ENCODE peak calls at places on chromosomes 11 and 22, in ten cellular contexts. One of them, this sample, is unnamed.

GRCh38 chr11:96213500-96213899 is 129.5 kb downstream of the MAML2 start:
- DNase-seq in A549: peak
- DNase-seq in heart right ventricle: peak
- DNase-seq in progenitor cell of endocrine pancreas: no peak
- DNase-seq in IMR-90: peak
- DNase-seq in neural progenitor cell: no peak
- DNase-seq in neural crest cell: no peak
- DNase-seq in omental fat pad: no peak
- DNase-seq in fibroblast of mammary gland: peak
- DNase-seq in WTC11: no peak
- DNase-seq in this sample: no peak

GRCh38 chr11:16899708-16900107 is 114.5 kb downstream of the PLEKHA7 start:
- DNase-seq in fibroblast of mammary gland: no peak
- DNase-seq in neural progenitor cell: no peak
- DNase-seq in A549: no peak
- DNase-seq in IMR-90: no peak
- DNase-seq in progenitor cell of endocrine pancreas: no peak
- DNase-seq in WTC11: no peak
- DNase-seq in omental fat pad: no peak
- DNase-seq in neural crest cell: no peak
- DNase-seq in heart right ventricle: no peak
- DNase-seq in this sample: no peak

GRCh38 chr11:16791494-16791961 is 53.1 kb downstream of the C11orf58 start:
- DNase-seq in omental fat pad: no peak
- DNase-seq in WTC11: no peak
- DNase-seq in heart right ventricle: peak
- DNase-seq in neural progenitor cell: no peak
- DNase-seq in fibroblast of mammary gland: peak
- DNase-seq in progenitor cell of endocrine pancreas: no peak
- DNase-seq in neural crest cell: no peak
- DNase-seq in IMR-90: peak
- DNase-seq in A549: peak
- DNase-seq in this sample: peak

GRCh38 chr11:31817621-31818493 is 6.7 kb upstream of the PAX6 start:
- DNase-seq in neural crest cell: peak
- DNase-seq in progenitor cell of endocrine pancreas: no peak
- DNase-seq in neural progenitor cell: peak
- DNase-seq in omental fat pad: no peak
- DNase-seq in IMR-90: no peak
- DNase-seq in fibroblast of mammary gland: no peak
- DNase-seq in WTC11: peak
- DNase-seq in A549: no peak
- DNase-seq in heart right ventricle: no peak
- DNase-seq in this sample: no peak

GRCh38 chr11:6864436-6864835 is 1.6 kb downstream of the OR10A2 start:
- DNase-seq in WTC11: no peak
- DNase-seq in neural crest cell: no peak
- DNase-seq in IMR-90: peak
- DNase-seq in A549: no peak
- DNase-seq in omental fat pad: no peak
- DNase-seq in heart right ventricle: no peak
- DNase-seq in neural progenitor cell: no peak
- DNase-seq in fibroblast of mammary gland: peak
- DNase-seq in progenitor cell of endocrine pancreas: no peak
- DNase-seq in this sample: no peak

GRCh38 chr11:117076941-117077659 is 21.1 kb downstream of the SIK3 start:
- DNase-seq in omental fat pad: no peak
- DNase-seq in A549: no peak
- DNase-seq in progenitor cell of endocrine pancreas: no peak
- DNase-seq in fibroblast of mammary gland: no peak
- DNase-seq in WTC11: no peak
- DNase-seq in heart right ventricle: no peak
- DNase-seq in neural progenitor cell: no peak
- DNase-seq in IMR-90: no peak
- DNase-seq in neural crest cell: no peak
- DNase-seq in this sample: no peak

GRCh38 chr11:104324276-104324675 is 160.3 kb upstream of the PDGFD start:
- DNase-seq in neural crest cell: no peak
- DNase-seq in A549: no peak
- DNase-seq in WTC11: no peak
- DNase-seq in IMR-90: no peak
- DNase-seq in neural progenitor cell: no peak
- DNase-seq in progenitor cell of endocrine pancreas: no peak
- DNase-seq in heart right ventricle: no peak
- DNase-seq in omental fat pad: no peak
- DNase-seq in fibroblast of mammary gland: no peak
- DNase-seq in this sample: no peak

GRCh38 chr11:69121621-69122336 is 34.0 kb upstream of the SMIM38 start:
- DNase-seq in omental fat pad: no peak
- DNase-seq in IMR-90: no peak
- DNase-seq in fibroblast of mammary gland: no peak
- DNase-seq in A549: no peak
- DNase-seq in heart right ventricle: no peak
- DNase-seq in progenitor cell of endocrine pancreas: no peak
- DNase-seq in neural progenitor cell: no peak
- DNase-seq in neural crest cell: no peak
- DNase-seq in WTC11: no peak
- DNase-seq in this sample: no peak

GRCh38 chr11:133679896-133680295 is 147.6 kb upstream of the OPCML start:
- DNase-seq in progenitor cell of endocrine pancreas: no peak
- DNase-seq in heart right ventricle: no peak
- DNase-seq in A549: no peak
- DNase-seq in omental fat pad: no peak
- DNase-seq in fibroblast of mammary gland: no peak
- DNase-seq in neural crest cell: no peak
- DNase-seq in WTC11: no peak
- DNase-seq in IMR-90: no peak
- DNase-seq in neural progenitor cell: no peak
- DNase-seq in this sample: no peak

GRCh38 chr11:124788521-124788920 is 11.7 kb downstream of the MSANTD2 start:
- DNase-seq in omental fat pad: no peak
- DNase-seq in fibroblast of mammary gland: peak
- DNase-seq in A549: no peak
- DNase-seq in WTC11: no peak
- DNase-seq in neural crest cell: no peak
- DNase-seq in heart right ventricle: no peak
- DNase-seq in progenitor cell of endocrine pancreas: no peak
- DNase-seq in IMR-90: peak
- DNase-seq in neural progenitor cell: no peak
- DNase-seq in this sample: no peak

GRCh38 chr11:85643255-85643654 is 4.5 kb upstream of the TMEM126A start:
- DNase-seq in WTC11: no peak
- DNase-seq in neural crest cell: no peak
- DNase-seq in A549: no peak
- DNase-seq in IMR-90: no peak
- DNase-seq in heart right ventricle: peak
- DNase-seq in neural progenitor cell: no peak
- DNase-seq in progenitor cell of endocrine pancreas: no peak
- DNase-seq in omental fat pad: no peak
- DNase-seq in fibroblast of mammary gland: no peak
- DNase-seq in this sample: no peak

GRCh38 chr22:26797910-26798309 is 140.5 kb downstream of the MIAT start:
- DNase-seq in neural progenitor cell: peak
- DNase-seq in heart right ventricle: no peak
- DNase-seq in WTC11: peak
- DNase-seq in A549: peak
- DNase-seq in omental fat pad: no peak
- DNase-seq in IMR-90: no peak
- DNase-seq in progenitor cell of endocrine pancreas: no peak
- DNase-seq in neural crest cell: peak
- DNase-seq in fibroblast of mammary gland: no peak
- DNase-seq in this sample: no peak

GRCh38 chr11:117995472-117995871 is 9.3 kb downstream of the IL10RA start:
- DNase-seq in A549: no peak
- DNase-seq in WTC11: no peak
- DNase-seq in fibroblast of mammary gland: no peak
- DNase-seq in IMR-90: no peak
- DNase-seq in neural crest cell: no peak
- DNase-seq in progenitor cell of endocrine pancreas: no peak
- DNase-seq in heart right ventricle: no peak
- DNase-seq in neural progenitor cell: no peak
- DNase-seq in omental fat pad: no peak
- DNase-seq in this sample: no peak

GRCh38 chr22:27207907-27208306 is 550.5 kb downstream of the MIAT start:
- DNase-seq in heart right ventricle: no peak
- DNase-seq in neural crest cell: no peak
- DNase-seq in omental fat pad: no peak
- DNase-seq in IMR-90: peak
- DNase-seq in fibroblast of mammary gland: peak
- DNase-seq in WTC11: no peak
- DNase-seq in A549: peak
- DNase-seq in progenitor cell of endocrine pancreas: no peak
- DNase-seq in neural progenitor cell: no peak
- DNase-seq in this sample: no peak

GRCh38 chr11:60610702-60611101 is 88.7 kb upstream of the MS4A8 start:
- DNase-seq in progenitor cell of endocrine pancreas: no peak
- DNase-seq in neural crest cell: no peak
- DNase-seq in omental fat pad: no peak
- DNase-seq in heart right ventricle: no peak
- DNase-seq in neural progenitor cell: no peak
- DNase-seq in fibroblast of mammary gland: no peak
- DNase-seq in IMR-90: no peak
- DNase-seq in A549: no peak
- DNase-seq in WTC11: no peak
- DNase-seq in this sample: no peak

GRCh38 chr11:60609632-60610031 is 89.8 kb upstream of the MS4A8 start:
- DNase-seq in WTC11: no peak
- DNase-seq in A549: no peak
- DNase-seq in progenitor cell of endocrine pancreas: no peak
- DNase-seq in IMR-90: no peak
- DNase-seq in neural progenitor cell: no peak
- DNase-seq in omental fat pad: no peak
- DNase-seq in fibroblast of mammary gland: no peak
- DNase-seq in neural crest cell: no peak
- DNase-seq in heart right ventricle: no peak
- DNase-seq in this sample: no peak

DNA sequence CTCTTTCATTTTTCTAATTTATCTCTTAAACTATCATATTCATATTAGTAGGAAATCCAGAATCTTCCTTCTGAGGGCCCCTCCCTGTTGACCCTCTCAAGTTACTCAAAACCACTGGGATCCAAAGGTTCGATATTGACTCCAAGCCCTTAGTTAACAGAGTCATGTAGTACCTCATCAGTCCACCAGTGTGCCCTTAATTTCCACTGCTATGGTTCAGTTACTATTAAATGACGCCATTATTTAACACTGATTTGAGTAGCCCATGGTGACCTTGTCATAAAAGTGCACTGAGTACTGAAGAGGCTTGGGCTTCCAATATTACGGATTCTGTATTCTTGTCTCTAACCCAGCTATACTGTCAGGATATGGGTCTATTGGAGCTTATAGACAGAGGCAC is 91.9 kb upstream of the MS4A8 start:
- DNase-seq in neural crest cell: no peak
- DNase-seq in WTC11: no peak
- DNase-seq in fibroblast of mammary gland: no peak
- DNase-seq in neural progenitor cell: no peak
- DNase-seq in progenitor cell of endocrine pancreas: no peak
- DNase-seq in omental fat pad: no peak
- DNase-seq in IMR-90: no peak
- DNase-seq in heart right ventricle: no peak
- DNase-seq in A549: no peak
- DNase-seq in this sample: no peak
- TF ChIP-seq CTCF in neural crest cell: peak
- TF ChIP-seq CTCF in WTC11: no peak
- TF ChIP-seq CTCF in fibroblast of mammary gland: no peak
- TF ChIP-seq CTCF in neural progenitor cell: peak
- TF ChIP-seq CTCF in progenitor cell of endocrine pancreas: peak
- TF ChIP-seq CTCF in omental fat pad: no peak
- TF ChIP-seq CTCF in IMR-90: no peak
- TF ChIP-seq CTCF in heart right ventricle: no peak
- TF ChIP-seq CTCF in A549: no peak
- TF ChIP-seq CTCF in this sample: no peak

DNA sequence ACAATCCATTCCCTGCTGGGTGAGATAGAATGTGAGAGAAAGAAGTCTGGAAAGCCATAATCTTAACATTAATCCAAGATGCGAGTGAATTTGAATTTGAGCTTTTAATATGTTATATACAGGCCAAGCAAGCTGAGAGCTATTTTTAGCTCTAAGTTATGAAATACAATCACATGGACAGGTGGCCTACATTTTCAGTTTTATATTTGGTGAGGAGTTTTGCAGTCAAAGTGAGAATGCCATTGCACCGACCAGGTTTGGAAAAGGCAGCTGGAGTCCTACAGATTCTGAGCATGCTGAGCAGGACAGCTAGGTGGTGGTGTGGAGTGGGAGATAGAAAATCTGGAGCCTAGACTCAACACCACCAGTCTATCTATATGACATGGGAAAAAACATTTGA is 12.0 kb downstream of the OR5B21 start:
- DNase-seq in A549: no peak
- DNase-seq in neural progenitor cell: no peak
- DNase-seq in heart right ventricle: no peak
- DNase-seq in progenitor cell of endocrine pancreas: no peak
- DNase-seq in IMR-90: no peak
- DNase-seq in WTC11: no peak
- DNase-seq in neural crest cell: no peak
- DNase-seq in fibroblast of mammary gland: no peak
- DNase-seq in omental fat pad: no peak
- DNase-seq in this sample: no peak
- TF ChIP-seq CTCF in A549: no peak
- TF ChIP-seq CTCF in neural progenitor cell: no peak
- TF ChIP-seq CTCF in heart right ventricle: no peak
- TF ChIP-seq CTCF in progenitor cell of endocrine pancreas: no peak
- TF ChIP-seq CTCF in IMR-90: no peak
- TF ChIP-seq CTCF in WTC11: no peak
- TF ChIP-seq CTCF in neural crest cell: no peak
- TF ChIP-seq CTCF in fibroblast of mammary gland: no peak
- TF ChIP-seq CTCF in omental fat pad: no peak
- TF ChIP-seq CTCF in this sample: no peak

DNA sequence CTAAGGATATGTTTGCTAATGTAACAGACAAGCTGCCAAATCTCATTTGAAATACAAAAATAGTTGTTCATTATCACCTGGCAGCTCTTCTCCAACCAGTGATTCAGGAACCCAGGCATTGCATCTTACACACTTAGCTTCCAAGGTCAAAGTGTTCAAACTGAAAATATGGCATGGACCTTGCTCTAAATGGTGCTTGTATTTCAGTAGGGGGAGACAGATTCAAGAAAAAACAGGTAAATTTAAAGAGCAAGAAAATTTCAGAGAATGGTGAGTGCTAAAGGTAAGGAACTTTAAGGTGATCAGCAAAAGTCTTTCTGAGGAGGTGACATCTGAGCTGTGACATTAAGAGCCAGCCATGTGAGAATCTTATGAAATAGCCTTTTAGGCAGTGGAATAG is 82.8 kb upstream of the E2F8 start:
- DNase-seq in progenitor cell of endocrine pancreas: no peak
- DNase-seq in WTC11: no peak
- DNase-seq in neural progenitor cell: no peak
- DNase-seq in IMR-90: no peak
- DNase-seq in omental fat pad: no peak
- DNase-seq in fibroblast of mammary gland: peak
- DNase-seq in heart right ventricle: no peak
- DNase-seq in A549: no peak
- DNase-seq in neural crest cell: no peak
- DNase-seq in this sample: no peak
- TF ChIP-seq CTCF in progenitor cell of endocrine pancreas: no peak
- TF ChIP-seq CTCF in WTC11: no peak
- TF ChIP-seq CTCF in neural progenitor cell: no peak
- TF ChIP-seq CTCF in IMR-90: peak
- TF ChIP-seq CTCF in omental fat pad: no peak
- TF ChIP-seq CTCF in fibroblast of mammary gland: peak
- TF ChIP-seq CTCF in heart right ventricle: peak
- TF ChIP-seq CTCF in A549: peak
- TF ChIP-seq CTCF in neural crest cell: no peak
- TF ChIP-seq CTCF in this sample: no peak

GRCh38 chr11:73372371-73372993 is 3.7 kb upstream of the RELT start:
- DNase-seq in neural progenitor cell: peak
- DNase-seq in WTC11: peak
- DNase-seq in heart right ventricle: no peak
- DNase-seq in neural crest cell: no peak
- DNase-seq in omental fat pad: no peak
- DNase-seq in progenitor cell of endocrine pancreas: no peak
- DNase-seq in fibroblast of mammary gland: no peak
- DNase-seq in IMR-90: no peak
- DNase-seq in A549: peak
- DNase-seq in this sample: peak
- TF ChIP-seq CTCF in neural progenitor cell: peak
- TF ChIP-seq CTCF in WTC11: no peak
- TF ChIP-seq CTCF in heart right ventricle: peak
- TF ChIP-seq CTCF in neural crest cell: no peak
- TF ChIP-seq CTCF in omental fat pad: no peak
- TF ChIP-seq CTCF in progenitor cell of endocrine pancreas: no peak
- TF ChIP-seq CTCF in fibroblast of mammary gland: peak
- TF ChIP-seq CTCF in IMR-90: peak
- TF ChIP-seq CTCF in A549: no peak
- TF ChIP-seq CTCF in this sample: no peak